ENCODE peak calls at places on chromosomes 16 and 17, in nine cellular contexts. One of them, this sample, is unnamed.

GRCh38 chr16:17359778-17360177 is 111.0 kb downstream of the XYLT1 start:
- DNase-seq in cardiac muscle cell: no peak
- DNase-seq in hepatocyte: no peak
- DNase-seq in retinal pigment epithelial cell: no peak
- DNase-seq in tibial artery: no peak
- DNase-seq in cardiac fibroblast: peak
- DNase-seq in spleen: peak
- DNase-seq in GM13977: no peak
- DNase-seq in A549: no peak
- DNase-seq in this sample: no peak

GRCh38 chr16:68915561-68915960 is 72.2 kb downstream of the TANGO6 start:
- DNase-seq in tibial artery: no peak
- DNase-seq in spleen: no peak
- DNase-seq in hepatocyte: no peak
- DNase-seq in A549: no peak
- DNase-seq in GM13977: no peak
- DNase-seq in retinal pigment epithelial cell: no peak
- DNase-seq in cardiac fibroblast: no peak
- DNase-seq in cardiac muscle cell: no peak
- DNase-seq in this sample: no peak

GRCh38 chr17:55420776-55421178 is 858 bp downstream of the MMD start:
- DNase-seq in cardiac fibroblast: no peak
- DNase-seq in A549: no peak
- DNase-seq in tibial artery: peak
- DNase-seq in retinal pigment epithelial cell: no peak
- DNase-seq in spleen: peak
- DNase-seq in hepatocyte: peak
- DNase-seq in GM13977: peak
- DNase-seq in cardiac muscle cell: peak
- DNase-seq in this sample: peak

GRCh38 chr16:48392407-48392806 is 7.2 kb upstream of the SIAH1 start:
- DNase-seq in cardiac fibroblast: no peak
- DNase-seq in hepatocyte: no peak
- DNase-seq in spleen: no peak
- DNase-seq in retinal pigment epithelial cell: no peak
- DNase-seq in cardiac muscle cell: no peak
- DNase-seq in tibial artery: no peak
- DNase-seq in GM13977: no peak
- DNase-seq in A549: no peak
- DNase-seq in this sample: no peak

GRCh38 chr16:54402873-54403272 is 116.3 kb upstream of the IRX3 start:
- DNase-seq in tibial artery: no peak
- DNase-seq in retinal pigment epithelial cell: no peak
- DNase-seq in A549: no peak
- DNase-seq in GM13977: no peak
- DNase-seq in spleen: no peak
- DNase-seq in cardiac muscle cell: no peak
- DNase-seq in cardiac fibroblast: no peak
- DNase-seq in hepatocyte: no peak
- DNase-seq in this sample: no peak

GRCh38 chr16:81885976-81886586 is 107.0 kb downstream of the PLCG2 start:
- DNase-seq in A549: peak
- DNase-seq in cardiac muscle cell: peak
- DNase-seq in hepatocyte: peak
- DNase-seq in spleen: no peak
- DNase-seq in cardiac fibroblast: peak
- DNase-seq in retinal pigment epithelial cell: no peak
- DNase-seq in tibial artery: no peak
- DNase-seq in GM13977: peak
- DNase-seq in this sample: peak

GRCh38 chr17:64470676-64471075 is 21.8 kb downstream of the MILR1 start:
- DNase-seq in cardiac fibroblast: no peak
- DNase-seq in A549: no peak
- DNase-seq in cardiac muscle cell: no peak
- DNase-seq in tibial artery: no peak
- DNase-seq in GM13977: no peak
- DNase-seq in spleen: no peak
- DNase-seq in retinal pigment epithelial cell: peak
- DNase-seq in hepatocyte: no peak
- DNase-seq in this sample: peak

GRCh38 chr16:89827383-89828198 is 684 bp upstream of the SPIRE2 start:
- DNase-seq in cardiac muscle cell: peak
- DNase-seq in spleen: no peak
- DNase-seq in GM13977: no peak
- DNase-seq in A549: peak
- DNase-seq in tibial artery: no peak
- DNase-seq in retinal pigment epithelial cell: no peak
- DNase-seq in hepatocyte: peak
- DNase-seq in cardiac fibroblast: peak
- DNase-seq in this sample: peak

DNA sequence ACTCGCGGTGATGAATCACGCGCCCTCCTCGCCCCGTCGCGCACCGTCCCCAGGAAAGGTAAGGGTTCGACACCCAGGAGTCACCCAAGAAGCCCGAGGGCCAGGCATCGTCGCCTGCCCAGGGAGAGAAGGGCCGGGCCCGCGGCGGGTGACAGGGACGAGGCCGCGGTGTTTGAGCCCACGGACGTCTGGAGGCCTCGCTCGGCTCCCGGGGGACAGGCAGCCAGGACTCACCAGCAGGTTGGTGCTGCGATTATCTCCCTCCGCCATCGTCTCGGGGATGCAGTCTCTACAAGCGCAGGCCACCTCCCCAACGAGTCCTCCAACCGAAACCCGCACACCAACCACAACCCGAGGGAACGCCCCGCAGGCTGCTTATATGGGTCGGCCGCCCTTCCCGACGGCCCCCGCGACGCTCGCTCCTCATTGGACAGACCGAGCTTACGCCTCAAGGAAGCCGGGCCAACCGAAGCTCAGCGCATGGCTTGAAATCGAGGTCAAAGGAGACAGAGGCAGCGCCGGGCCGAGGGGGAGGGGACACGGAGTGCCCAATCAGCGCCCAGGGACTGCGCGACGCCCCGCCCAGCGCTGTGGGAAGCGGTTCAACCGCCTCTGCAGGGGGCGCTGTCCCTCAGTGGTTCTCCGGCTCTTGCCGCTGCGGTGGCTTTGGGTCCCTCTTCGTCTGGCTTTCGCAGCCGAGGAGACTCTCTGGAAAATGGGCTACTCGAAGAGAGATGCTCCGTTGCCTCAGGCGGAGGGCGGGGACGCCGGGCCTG is at the start of gene ARL6IP1:
- DNase-seq in cardiac fibroblast: peak
- DNase-seq in tibial artery: peak
- DNase-seq in GM13977: peak
- DNase-seq in spleen: peak
- DNase-seq in cardiac muscle cell: peak
- DNase-seq in retinal pigment epithelial cell: peak
- DNase-seq in A549: peak
- DNase-seq in hepatocyte: peak
- DNase-seq in this sample: peak
- TF ChIP-seq CTCF in cardiac fibroblast: peak
- TF ChIP-seq CTCF in tibial artery: peak
- TF ChIP-seq CTCF in GM13977: peak
- TF ChIP-seq CTCF in spleen: peak
- TF ChIP-seq CTCF in cardiac muscle cell: peak
- TF ChIP-seq CTCF in retinal pigment epithelial cell: peak
- TF ChIP-seq CTCF in A549: peak
- TF ChIP-seq CTCF in hepatocyte: peak
- TF ChIP-seq CTCF in this sample: peak

GRCh38 chr17:38797091-38797490 is 2.3 kb downstream of the PIP4K2B start:
- DNase-seq in spleen: no peak
- DNase-seq in cardiac muscle cell: no peak
- DNase-seq in cardiac fibroblast: peak
- DNase-seq in A549: no peak
- DNase-seq in GM13977: no peak
- DNase-seq in hepatocyte: no peak
- DNase-seq in tibial artery: no peak
- DNase-seq in retinal pigment epithelial cell: no peak
- DNase-seq in this sample: no peak

GRCh38 chr17:38797828-38798227 is 1.5 kb downstream of the PIP4K2B start:
- DNase-seq in A549: no peak
- DNase-seq in spleen: no peak
- DNase-seq in cardiac muscle cell: no peak
- DNase-seq in hepatocyte: no peak
- DNase-seq in retinal pigment epithelial cell: no peak
- DNase-seq in GM13977: no peak
- DNase-seq in tibial artery: no peak
- DNase-seq in cardiac fibroblast: peak
- DNase-seq in this sample: no peak

GRCh38 chr17:38799501-38800236 is at the start of gene PIP4K2B:
- DNase-seq in spleen: peak
- DNase-seq in retinal pigment epithelial cell: peak
- DNase-seq in hepatocyte: peak
- DNase-seq in cardiac fibroblast: peak
- DNase-seq in cardiac muscle cell: peak
- DNase-seq in A549: peak
- DNase-seq in tibial artery: peak
- DNase-seq in GM13977: peak
- DNase-seq in this sample: peak

GRCh38 chr17:38800237-38800760 is 943 bp upstream of the PIP4K2B start:
- DNase-seq in tibial artery: no peak
- DNase-seq in A549: no peak
- DNase-seq in hepatocyte: no peak
- DNase-seq in retinal pigment epithelial cell: no peak
- DNase-seq in GM13977: no peak
- DNase-seq in cardiac fibroblast: no peak
- DNase-seq in spleen: no peak
- DNase-seq in cardiac muscle cell: no peak
- DNase-seq in this sample: no peak

DNA sequence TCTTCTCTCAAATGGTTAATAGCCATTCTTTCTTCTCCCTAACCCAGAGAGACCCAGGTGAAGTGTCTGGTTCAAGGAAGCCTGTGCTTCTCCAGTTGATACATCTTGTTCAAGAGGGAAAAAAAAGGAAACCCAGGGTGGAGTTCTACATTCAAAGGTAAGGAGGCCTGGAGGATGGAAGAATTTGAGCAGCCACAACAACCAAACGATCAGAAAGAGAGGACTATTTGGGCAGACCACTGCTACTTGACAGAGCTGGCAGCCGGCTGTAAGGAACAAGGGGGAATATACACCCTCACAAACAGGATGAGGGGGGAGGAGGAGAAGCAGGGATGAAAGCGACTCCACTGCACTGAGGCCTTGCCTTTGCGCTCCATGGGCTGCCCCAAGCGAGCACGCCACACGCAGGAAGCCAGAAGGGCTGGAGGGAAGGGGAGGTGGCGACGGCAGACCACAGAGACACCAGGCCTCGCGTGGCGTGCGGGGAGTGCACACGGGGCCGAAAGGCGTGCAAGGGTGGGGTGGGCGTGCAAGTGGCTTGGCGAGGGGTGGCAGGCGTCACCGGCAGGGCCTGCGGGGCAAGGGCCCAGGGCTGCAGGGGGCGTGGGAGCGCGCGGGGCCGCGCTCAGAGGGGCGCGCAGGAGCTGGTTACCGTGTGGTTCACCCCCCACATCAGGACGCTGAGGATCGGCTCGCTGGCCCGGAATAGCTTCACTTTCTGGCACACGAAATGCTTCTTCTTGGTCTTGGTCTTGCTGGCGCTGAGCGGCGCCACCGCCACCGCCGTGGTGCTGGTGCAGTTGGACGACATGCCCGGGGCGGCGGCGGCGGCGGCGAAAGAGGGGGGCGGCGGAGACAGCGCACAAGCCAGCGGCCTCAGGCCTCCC is 499 bp downstream of the PIP4K2B start:
- DNase-seq in spleen: peak
- DNase-seq in retinal pigment epithelial cell: no peak
- DNase-seq in cardiac fibroblast: peak
- DNase-seq in cardiac muscle cell: no peak
- DNase-seq in A549: peak
- DNase-seq in hepatocyte: peak
- DNase-seq in GM13977: no peak
- DNase-seq in tibial artery: peak
- DNase-seq in this sample: no peak
- TF ChIP-seq CTCF in spleen: no peak
- TF ChIP-seq CTCF in retinal pigment epithelial cell: no peak
- TF ChIP-seq CTCF in cardiac fibroblast: no peak
- TF ChIP-seq CTCF in cardiac muscle cell: no peak
- TF ChIP-seq CTCF in A549: no peak
- TF ChIP-seq CTCF in hepatocyte: peak
- TF ChIP-seq CTCF in GM13977: no peak
- TF ChIP-seq CTCF in tibial artery: no peak
- TF ChIP-seq CTCF in this sample: no peak

GRCh38 chr17:33377837-33378236 is 84.7 kb upstream of the ASIC2 start:
- DNase-seq in cardiac fibroblast: no peak
- DNase-seq in spleen: no peak
- DNase-seq in retinal pigment epithelial cell: no peak
- DNase-seq in cardiac muscle cell: no peak
- DNase-seq in A549: no peak
- DNase-seq in hepatocyte: no peak
- DNase-seq in GM13977: no peak
- DNase-seq in tibial artery: no peak
- DNase-seq in this sample: no peak
- TF ChIP-seq CTCF in cardiac fibroblast: no peak
- TF ChIP-seq CTCF in spleen: no peak
- TF ChIP-seq CTCF in retinal pigment epithelial cell: peak
- TF ChIP-seq CTCF in cardiac muscle cell: no peak
- TF ChIP-seq CTCF in A549: no peak
- TF ChIP-seq CTCF in hepatocyte: no peak
- TF ChIP-seq CTCF in GM13977: no peak
- TF ChIP-seq CTCF in tibial artery: no peak
- TF ChIP-seq CTCF in this sample: no peak

GRCh38 chr17:59858167-59858790 is 34.5 kb downstream of the TUBD1 start:
- DNase-seq in A549: no peak
- DNase-seq in tibial artery: no peak
- DNase-seq in cardiac fibroblast: no peak
- DNase-seq in hepatocyte: no peak
- DNase-seq in retinal pigment epithelial cell: no peak
- DNase-seq in GM13977: no peak
- DNase-seq in spleen: no peak
- DNase-seq in cardiac muscle cell: no peak
- DNase-seq in this sample: no peak

GRCh38 chr17:59863607-59864006 is 29.1 kb downstream of the TUBD1 start:
- DNase-seq in A549: no peak
- DNase-seq in GM13977: no peak
- DNase-seq in retinal pigment epithelial cell: no peak
- DNase-seq in spleen: no peak
- DNase-seq in cardiac fibroblast: peak
- DNase-seq in tibial artery: no peak
- DNase-seq in hepatocyte: no peak
- DNase-seq in cardiac muscle cell: no peak
- DNase-seq in this sample: no peak

GRCh38 chr17:59856859-59857794 is 35.6 kb downstream of the TUBD1 start:
- DNase-seq in tibial artery: no peak
- DNase-seq in GM13977: no peak
- DNase-seq in cardiac fibroblast: no peak
- DNase-seq in retinal pigment epithelial cell: no peak
- DNase-seq in hepatocyte: no peak
- DNase-seq in spleen: no peak
- DNase-seq in A549: peak
- DNase-seq in cardiac muscle cell: no peak
- DNase-seq in this sample: no peak

DNA sequence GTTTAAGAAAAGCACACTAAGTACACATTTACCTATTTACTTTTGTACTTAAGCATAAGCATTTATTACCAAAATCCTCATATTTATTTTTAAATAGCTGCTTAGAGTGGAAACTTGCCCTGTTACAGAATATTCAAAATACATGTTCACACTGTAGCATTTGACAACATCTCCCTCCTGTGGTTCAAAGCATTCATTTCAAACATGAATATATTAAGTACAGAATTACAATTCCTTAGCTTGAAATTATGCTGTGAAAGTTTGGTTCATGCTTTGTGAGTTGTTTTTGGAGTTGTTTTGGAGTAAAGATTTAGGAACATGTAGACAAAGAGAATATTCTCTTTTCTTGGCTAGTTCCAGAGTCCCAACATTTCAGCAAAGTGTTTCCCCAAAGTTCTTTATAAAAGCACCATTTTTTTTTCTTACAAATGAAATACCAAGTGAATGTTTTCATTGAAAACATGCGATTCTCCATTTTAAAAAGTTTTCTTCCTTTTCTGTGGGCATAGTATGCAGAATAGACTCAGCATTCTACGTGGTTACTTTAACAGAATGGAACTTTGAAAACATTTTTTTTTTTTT is 33.2 kb downstream of the TUBD1 start:
- DNase-seq in cardiac muscle cell: no peak
- DNase-seq in GM13977: peak
- DNase-seq in retinal pigment epithelial cell: no peak
- DNase-seq in spleen: no peak
- DNase-seq in tibial artery: no peak
- DNase-seq in hepatocyte: no peak
- DNase-seq in A549: peak
- DNase-seq in cardiac fibroblast: peak
- DNase-seq in this sample: no peak
- TF ChIP-seq CTCF in cardiac muscle cell: peak
- TF ChIP-seq CTCF in GM13977: peak
- TF ChIP-seq CTCF in retinal pigment epithelial cell: peak
- TF ChIP-seq CTCF in spleen: peak
- TF ChIP-seq CTCF in tibial artery: peak
- TF ChIP-seq CTCF in hepatocyte: peak
- TF ChIP-seq CTCF in A549: peak
- TF ChIP-seq CTCF in cardiac fibroblast: peak
- TF ChIP-seq CTCF in this sample: peak

This sample was measured in nephron progenitor cell.